ENCODE peak calls at places on chromosome 20, in seven cellular contexts. Y, T, H, P, K, X and Z are unnamed samples.

GRCh38 chr20:46400828-46401477 is 5.5 kb downstream of the ELMO2 start:
- DNase-seq in Y (no peak), T (no peak), H (peak; percentile 46), P (no peak), K (no peak), X (peak; percentile 45), Z (no peak)

GRCh38 chr20:50276119-50277063 is 85.8 kb downstream of the CEBPB start:
- DNase-seq in Y (no peak), T (no peak), H (no peak), P (no peak), K (no peak), X (no peak), Z (no peak)

GRCh38 chr20:43681468-43681942 is 14.6 kb downstream of the MYBL2 start:
- DNase-seq in Y (peak; percentile 52), T (no peak), H (no peak), P (no peak), K (no peak), X (no peak), Z (no peak)

GRCh38 chr20:2688041-2688591 is 4.5 kb upstream of the EBF4 start:
- DNase-seq in Y (no peak), T (no peak), H (peak; percentile 29), P (no peak), K (no peak), X (peak; percentile 63), Z (peak; percentile 47)

GRCh38 chr20:59825944-59826759 is 107.3 kb downstream of the SYCP2 start:
- DNase-seq in Y (no peak), T (no peak), H (no peak), P (no peak), K (no peak), X (no peak), Z (no peak)

GRCh38 chr20:4038047-4038459 is 22.7 kb upstream of the RNF24 start:
- DNase-seq in Y (peak; percentile 52), T (peak; percentile 84), H (peak; percentile 67), P (no peak), K (no peak), X (peak; percentile 74), Z (no peak)

GRCh38 chr20:11130554-11131166 is 456.9 kb upstream of the JAG1 start:
- DNase-seq in Y (no peak), T (no peak), H (no peak), P (no peak), K (no peak), X (no peak), Z (no peak)

GRCh38 chr20:31764641-31765305 is 25.7 kb downstream of the TPX2 start:
- DNase-seq in Y (no peak), T (no peak), H (peak; percentile 70), P (no peak), K (no peak), X (peak; percentile 67), Z (no peak)

GRCh38 chr20:3869839-3870634 is 19.1 kb upstream of the PANK2 start:
- DNase-seq in Y (no peak), T (no peak), H (no peak), P (no peak), K (no peak), X (no peak), Z (no peak)

GRCh38 chr20:21808863-21809664 is 103.6 kb downstream of the PAX1 start:
- DNase-seq in Y (peak; percentile 20), T (no peak), H (no peak), P (no peak), K (peak; percentile 66), X (no peak), Z (no peak)

GRCh38 chr20:44182135-44182765 is 4.7 kb downstream of the JPH2 start:
- DNase-seq in Y (no peak), T (no peak), H (no peak), P (no peak), K (no peak), X (no peak), Z (no peak)

GRCh38 chr20:50293244-50294139 is 102.9 kb downstream of the CEBPB start:
- DNase-seq in Y (no peak), T (no peak), H (no peak), P (no peak), K (no peak), X (no peak), Z (no peak)

GRCh38 chr20:41466836-41467619 is 100.4 kb upstream of the EMILIN3 start:
- DNase-seq in Y (no peak), T (no peak), H (no peak), P (no peak), K (no peak), X (no peak), Z (no peak)
- TF ChIP-seq CTCF in Y (no peak), T (no peak), H (no peak), P (no peak), K (peak; percentile 16), X (no peak), Z (no peak)

DNA sequence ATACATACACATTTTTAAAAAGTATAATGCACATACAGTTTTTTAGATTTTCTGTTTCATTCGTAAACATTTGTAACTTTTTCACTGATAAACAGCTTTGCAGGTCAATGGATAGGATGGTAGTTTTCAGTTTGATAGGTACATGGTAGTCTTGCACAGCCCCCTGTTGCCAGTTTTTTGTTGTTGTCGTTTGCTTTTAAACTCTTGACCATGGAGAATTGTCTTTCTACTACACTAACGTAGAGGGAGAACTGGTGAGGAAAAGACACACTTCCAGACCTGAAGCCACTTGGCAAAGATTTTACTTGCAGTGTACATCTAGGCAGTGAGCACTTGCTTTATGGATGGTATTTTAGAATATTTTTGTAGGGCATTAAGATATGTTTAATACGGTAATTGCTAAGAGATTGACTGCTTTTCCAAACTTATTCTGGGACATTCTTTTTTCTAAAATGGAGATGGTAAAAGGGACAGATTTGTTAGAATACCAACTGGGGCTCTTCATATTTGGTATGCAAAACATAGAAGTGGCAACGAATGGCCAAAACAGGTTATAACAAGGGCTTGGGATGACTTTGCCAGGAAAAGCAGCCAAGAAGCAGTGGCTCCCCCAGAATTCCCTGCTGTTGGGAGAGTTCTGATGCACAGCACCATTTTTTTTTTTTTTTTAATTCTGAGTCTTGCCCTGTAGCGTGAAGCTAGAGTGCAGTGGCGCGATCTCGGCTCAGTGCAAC is 1.5 kb downstream of the PYGB start:
- DNase-seq in Y (no peak), T (peak; percentile 58), H (peak; percentile 15), P (no peak), K (no peak), X (peak; percentile 31), Z (no peak)
- TF ChIP-seq CTCF in Y (no peak), T (no peak), H (peak; percentile 18), P (no peak), K (peak; percentile 24), X (peak; percentile 5), Z (no peak)

DNA sequence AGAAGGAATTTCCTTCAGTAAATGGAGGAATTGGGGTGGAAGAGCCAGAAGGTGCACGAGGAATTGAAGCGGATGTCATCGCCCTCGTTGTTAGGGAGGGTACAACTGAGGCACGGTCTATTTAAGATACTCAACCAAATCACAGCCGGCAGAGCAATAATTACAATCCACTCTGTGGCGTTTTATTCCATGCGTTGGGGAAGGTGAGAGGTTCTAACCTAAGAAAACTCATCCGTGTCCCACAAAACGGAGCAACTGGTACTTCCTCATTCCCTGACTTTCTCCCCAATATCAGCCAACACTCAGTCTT is 802 bp upstream of the RRBP1 start:
- DNase-seq in Y (no peak), T (no peak), H (no peak), P (no peak), K (no peak), X (no peak), Z (no peak)
- TF ChIP-seq CTCF in Y (no peak), T (no peak), H (no peak), P (no peak), K (no peak), X (no peak), Z (no peak)

GRCh38 chr20:23108871-23109270 is 22.7 kb upstream of the CD93 start:
- DNase-seq in Y (no peak), T (no peak), H (no peak), P (no peak), K (no peak), X (no peak), Z (no peak)

GRCh38 chr20:23105193-23105592 is 19.1 kb upstream of the CD93 start:
- DNase-seq in Y (no peak), T (no peak), H (no peak), P (no peak), K (no peak), X (no peak), Z (no peak)

GRCh38 chr20:23101696-23102095 is 15.6 kb upstream of the CD93 start:
- DNase-seq in Y (no peak), T (no peak), H (no peak), P (no peak), K (no peak), X (no peak), Z (no peak)

GRCh38 chr20:23103284-23104018 is 17.3 kb upstream of the CD93 start:
- DNase-seq in Y (no peak), T (no peak), H (no peak), P (no peak), K (no peak), X (peak; percentile 88), Z (no peak)

GRCh38 chr20:23106271-23106851 is 20.2 kb upstream of the CD93 start:
- DNase-seq in Y (no peak), T (no peak), H (peak; percentile 53), P (peak; percentile 47), K (no peak), X (peak; percentile 75), Z (no peak)
- TF ChIP-seq CTCF in Y (no peak), T (no peak), H (no peak), P (peak; percentile 43), K (no peak), X (peak; percentile 27), Z (no peak)

GRCh38 chr20:24785141-24785924 is 163.7 kb upstream of the CST7 start:
- DNase-seq in Y (no peak), T (no peak), H (peak; percentile 35), P (no peak), K (no peak), X (peak; percentile 22), Z (no peak)

GRCh38 chr20:24784607-24785006 is 164.5 kb upstream of the CST7 start:
- DNase-seq in Y (no peak), T (no peak), H (no peak), P (no peak), K (no peak), X (no peak), Z (no peak)

GRCh38 chr20:24782221-24782620 is 166.8 kb upstream of the CST7 start:
- DNase-seq in Y (no peak), T (no peak), H (no peak), P (no peak), K (no peak), X (no peak), Z (no peak)

GRCh38 chr20:24782801-24783630 is 166.1 kb upstream of the CST7 start:
- DNase-seq in Y (no peak), T (no peak), H (no peak), P (no peak), K (no peak), X (no peak), Z (no peak)

GRCh38 chr20:24783631-24784492 is 165.2 kb upstream of the CST7 start:
- DNase-seq in Y (no peak), T (no peak), H (no peak), P (no peak), K (no peak), X (no peak), Z (no peak)
- TF ChIP-seq CTCF in Y (no peak), T (no peak), H (no peak), P (no peak), K (no peak), X (no peak), Z (peak; percentile 20)

GRCh38 chr20:52192296-52193007 is 873 bp upstream of the ZFP64 start:
- DNase-seq in Y (no peak), T (no peak), H (no peak), P (no peak), K (peak; percentile 75), X (peak; percentile 17), Z (no peak)
- TF ChIP-seq CTCF in Y (no peak), T (no peak), H (no peak), P (no peak), K (no peak), X (no peak), Z (no peak)

GRCh38 chr20:38222923-38223742 is 37.4 kb downstream of the KIAA1755 start:
- DNase-seq in Y (no peak), T (no peak), H (no peak), P (no peak), K (no peak), X (no peak), Z (no peak)
- TF ChIP-seq CTCF in Y (no peak), T (no peak), H (no peak), P (no peak), K (no peak), X (no peak), Z (no peak)